ENCODE peak calls at places on chromosomes 13 and 19, in ten cellular contexts. J, L, F, X, U, G, V, T, C and P are unnamed samples.

GRCh38 chr13:98454389-98454881 is 122.5 kb downstream of the STK24 start:
- DNase-seq in L (no peak), V (no peak), X (peak; percentile 46), F (no peak), U (no peak), C (no peak), J (peak; percentile 79), G (no peak), T (peak; percentile 67), P (peak; percentile 34)

GRCh38 chr19:47661161-47661560 is 52.1 kb upstream of the EHD2 start:
- DNase-seq in F (no peak), U (no peak), V (no peak), L (no peak), C (no peak), X (no peak), G (no peak), T (no peak), J (no peak), P (no peak)

GRCh38 chr19:44313231-44313630 is 8.4 kb upstream of the ZNF235 start:
- DNase-seq in J (no peak), F (no peak), G (no peak), U (no peak), C (no peak), T (no peak), V (no peak), L (no peak), X (no peak), P (no peak)

GRCh38 chr13:41942462-41943094 is 18.3 kb downstream of the VWA8 start:
- DNase-seq in L (no peak), X (no peak), G (no peak), C (no peak), J (no peak), V (no peak), U (peak; percentile 56), F (no peak), T (peak; percentile 63), P (no peak)

GRCh38 chr13:77386046-77386445 is 59.2 kb upstream of the MYCBP2 start:
- DNase-seq in C (no peak), V (no peak), T (no peak), F (no peak), L (no peak), U (no peak), X (no peak), J (no peak), G (no peak), P (no peak)

GRCh38 chr19:42088471-42089190 is 12.7 kb downstream of the ZNF574 start:
- DNase-seq in X (no peak), V (no peak), U (no peak), F (no peak), J (peak; percentile 30), C (no peak), T (peak; percentile 50), G (no peak), L (no peak), P (no peak)

GRCh38 chr19:50817941-50818858 is 5.4 kb downstream of the KLK1 start:
- DNase-seq in U (peak; percentile 94), F (peak; percentile 48), V (peak; percentile 74), J (no peak), X (no peak), L (peak; percentile 7), C (no peak), T (peak; percentile 11), G (no peak), P (peak; percentile 19)

GRCh38 chr13:100394005-100394695 is 194.4 kb downstream of the GGACT start:
- DNase-seq in X (no peak), L (no peak), T (peak; percentile 86), U (no peak), F (no peak), J (peak; percentile 56), C (no peak), G (no peak), V (peak; percentile 26), P (no peak)

GRCh38 chr19:16416996-16417395 is 54.8 kb downstream of the EPS15L1 start:
- DNase-seq in G (no peak), X (no peak), T (no peak), J (no peak), V (no peak), U (no peak), F (no peak), L (no peak), C (no peak), P (no peak)

GRCh38 chr19:10517760-10518443 is 655 bp upstream of the S1PR5 start:
- DNase-seq in V (no peak), T (peak; percentile 16), J (no peak), X (no peak), L (no peak), U (peak; percentile 77), G (no peak), C (no peak), F (no peak), P (no peak)

GRCh38 chr13:113124211-113125025 is 1.8 kb downstream of the F10 start:
- DNase-seq in F (no peak), J (no peak), T (no peak), U (no peak), G (no peak), C (no peak), L (no peak), X (no peak), V (no peak), P (no peak)

GRCh38 chr19:28836366-28836765 is 376.6 kb downstream of the UQCRFS1 start:
- DNase-seq in G (no peak), J (no peak), L (no peak), T (no peak), U (no peak), F (no peak), C (no peak), X (no peak), V (no peak), P (no peak)

GRCh38 chr13:69109891-69110525 is 997.6 kb upstream of the ATXN8OS start:
- DNase-seq in G (no peak), F (no peak), T (no peak), U (peak; percentile 31), V (no peak), J (no peak), X (no peak), C (no peak), L (no peak), P (no peak)

GRCh38 chr19:5826531-5827341 is 12.8 kb downstream of the FUT6 start:
- DNase-seq in J (no peak), L (no peak), G (no peak), F (peak; percentile 78), V (peak; percentile 22), C (no peak), U (peak; percentile 84), T (no peak), X (no peak), P (no peak)

GRCh38 chr19:18317998-18318800 is 4.7 kb downstream of the LSM4 start:
- DNase-seq in F (peak; percentile 60), J (no peak), G (no peak), V (peak; percentile 73), T (no peak), X (no peak), C (no peak), U (no peak), L (no peak), P (no peak)

GRCh38 chr13:28597641-28598040 is 61.3 kb upstream of the POMP start:
- DNase-seq in J (no peak), X (no peak), T (no peak), U (no peak), V (no peak), G (no peak), F (no peak), L (no peak), C (no peak), P (no peak)

GRCh38 chr13:99495478-99496321 is 5.6 kb upstream of the TM9SF2 start:
- DNase-seq in J (no peak), L (no peak), F (no peak), G (no peak), X (no peak), T (no peak), V (no peak), U (no peak), C (no peak), P (no peak)

GRCh38 chr19:51887522-51888498 is at the start of gene ZNF577:
- DNase-seq in G (peak; percentile 7), T (peak; percentile 91), X (peak; percentile 63), V (peak; percentile 66), J (peak; percentile 74), U (peak; percentile 85), L (peak; percentile 37), F (peak; percentile 86), C (peak; percentile 50), P (peak; percentile 96)

GRCh38 chr19:42879613-42880012 is at the start of gene PSG1:
- DNase-seq in J (no peak), U (no peak), L (no peak), F (no peak), T (no peak), V (no peak), C (no peak), G (no peak), X (no peak), P (no peak)

GRCh38 chr13:106291006-106291405 is 244.5 kb downstream of the EFNB2 start:
- DNase-seq in X (no peak), T (peak; percentile 67), F (no peak), C (no peak), G (no peak), V (no peak), J (no peak), U (no peak), L (no peak), P (no peak)

GRCh38 chr13:111319521-111319920 is 921 bp upstream of the TEX29 start:
- DNase-seq in U (peak; percentile 14), X (no peak), V (no peak), T (no peak), G (no peak), F (no peak), C (no peak), L (no peak), J (no peak), P (no peak)

GRCh38 chr13:48492123-48493075 is 40.5 kb downstream of the RCBTB2 start:
- DNase-seq in F (peak; percentile 52), L (peak; percentile 46), T (peak; percentile 11), C (peak; percentile 26), U (no peak), V (peak; percentile 85), X (peak; percentile 52), J (peak; percentile 61), G (peak; percentile 27), P (peak; percentile 76)

GRCh38 chr19:45763691-45764294 is 5.3 kb downstream of the SIX5 start:
- DNase-seq in J (no peak), U (no peak), F (no peak), C (no peak), T (no peak), V (no peak), L (no peak), G (no peak), X (no peak), P (no peak)

GRCh38 chr13:30477346-30478235 is 11.9 kb upstream of the HMGB1 start:
- DNase-seq in F (no peak), V (no peak), G (no peak), U (peak; percentile 67), J (no peak), X (no peak), C (no peak), L (no peak), T (no peak), P (no peak)

GRCh38 chr13:87274209-87274819 is 396.9 kb upstream of the SLITRK5 start:
- DNase-seq in F (no peak), C (no peak), V (peak; percentile 16), L (no peak), U (peak; percentile 36), T (no peak), J (peak; percentile 4), G (no peak), X (peak; percentile 14), P (no peak)

GRCh38 chr19:41409288-41409687 is 11.7 kb downstream of the BCKDHA start:
- DNase-seq in L (no peak), X (no peak), T (no peak), V (no peak), J (no peak), G (no peak), C (no peak), F (peak; percentile 76), U (peak; percentile 37), P (peak; percentile 63)

GRCh38 chr19:11166281-11167142 is 10.9 kb upstream of the SPC24 start:
- DNase-seq in F (no peak), X (no peak), U (no peak), L (no peak), C (no peak), V (no peak), J (peak; percentile 84), G (no peak), T (no peak), P (no peak)